ENCODE peak calls at places on chromosomes 11 and 22, in five cellular contexts. T, P, V, J and U are unnamed samples.

GRCh38 chr22:45804986-45805325 is 133.3 kb downstream of the ATXN10 start:
- DNase-seq in V (peak), T (peak), P (no peak), J (no peak), U (no peak)

GRCh38 chr22:26479043-26479791 is 4.4 kb downstream of the HPS4 start:
- DNase-seq in T (no peak), V (no peak), J (no peak), P (no peak), U (no peak)

GRCh38 chr11:113855803-113856202 is 19.6 kb downstream of the USP28 start:
- DNase-seq in V (no peak), P (no peak), J (no peak), T (no peak), U (no peak)

GRCh38 chr22:23058481-23059336 is 11.6 kb upstream of the GNAZ start:
- DNase-seq in J (no peak), T (no peak), P (no peak), V (no peak), U (peak)

GRCh38 chr22:46649176-46650077 is 29.2 kb downstream of the GRAMD4 start:
- DNase-seq in T (peak), P (no peak), V (no peak), J (no peak), U (no peak)

GRCh38 chr22:43885319-43885671 is 6.5 kb downstream of the PNPLA5 start:
- DNase-seq in P (no peak), V (no peak), J (no peak), T (no peak), U (no peak)

GRCh38 chr11:67544591-67545242 is 21.5 kb upstream of the CABP2 start:
- DNase-seq in P (no peak), J (no peak), T (no peak), V (no peak), U (no peak)

GRCh38 chr11:119741369-119742262 is 12.6 kb upstream of the NECTIN1 start:
- DNase-seq in J (no peak), T (no peak), P (no peak), V (no peak), U (no peak)

GRCh38 chr22:20130739-20131592 is 638 bp upstream of the ZDHHC8 start:
- DNase-seq in T (peak), V (peak), J (peak), P (peak), U (peak)

GRCh38 chr11:117851852-117852251 is 24.6 kb downstream of the FXYD6 start:
- DNase-seq in J (no peak), P (no peak), T (no peak), V (no peak), U (no peak)

GRCh38 chr11:126257764-126258163 is 10.9 kb downstream of the SRPRA start:
- DNase-seq in J (no peak), V (no peak), P (no peak), T (peak), U (no peak)

GRCh38 chr22:20577549-20577975 is 70.2 kb downstream of the MED15 start:
- DNase-seq in V (no peak), J (no peak), T (no peak), P (no peak), U (no peak)

GRCh38 chr11:67422894-67423293 is 5.4 kb upstream of the RPS6KB2 start:
- DNase-seq in V (no peak), P (no peak), J (no peak), T (no peak), U (no peak)

GRCh38 chr11:75328426-75329277 is 22.8 kb downstream of the ARRB1 start:
- DNase-seq in J (peak), V (peak), T (peak), P (no peak), U (peak)

GRCh38 chr11:86068138-86068861 is 584 bp downstream of the PICALM start:
- DNase-seq in V (no peak), P (peak), J (peak), T (no peak), U (no peak)

GRCh38 chr11:2301631-2302272 is at the start of the genes C11orf21 and TSPAN32:
- DNase-seq in T (no peak), J (peak), P (no peak), V (no peak), U (peak)

GRCh38 chr11:37223962-37224361 is 625.9 kb upstream of the RAG2 start:
- DNase-seq in P (no peak), T (no peak), J (no peak), V (no peak), U (no peak)

GRCh38 chr11:116701297-116701801 is 71.4 kb downstream of the BUD13 start:
- DNase-seq in J (no peak), T (no peak), V (no peak), P (no peak), U (no peak)

GRCh38 chr11:70872299-70872698 is 380.1 kb downstream of the SHANK2 start:
- DNase-seq in T (no peak), P (no peak), J (no peak), V (no peak), U (no peak)

GRCh38 chr11:63915961-63916836 is 765 bp downstream of the RCOR2 start:
- DNase-seq in V (no peak), J (no peak), T (no peak), P (no peak), U (no peak)

GRCh38 chr11:119025978-119026766 is 4.5 kb downstream of the SLC37A4 start:
- DNase-seq in P (no peak), V (no peak), T (no peak), J (no peak), U (no peak)

GRCh38 chr11:88292156-88292844 is 45.2 kb downstream of the CTSC start:
- DNase-seq in P (no peak), J (no peak), V (peak), T (no peak), U (no peak)

GRCh38 chr11:62540804-62541671 is 5.6 kb downstream of the AHNAK start:
- DNase-seq in J (no peak), P (no peak), V (no peak), T (no peak), U (no peak)

GRCh38 chr11:122879785-122880184 is 2.8 kb upstream of the JHY start:
- DNase-seq in V (no peak), P (no peak), T (no peak), J (no peak), U (no peak)

GRCh38 chr11:69213964-69214363 is 58.2 kb downstream of the SMIM38 start:
- DNase-seq in T (no peak), P (no peak), V (no peak), J (no peak), U (peak)

GRCh38 chr11:69211540-69212120 is 55.9 kb downstream of the SMIM38 start:
- DNase-seq in V (no peak), P (no peak), J (no peak), T (no peak), U (peak)

GRCh38 chr11:69213315-69213714 is 57.6 kb downstream of the SMIM38 start:
- DNase-seq in T (no peak), V (no peak), J (no peak), P (no peak), U (peak)

GRCh38 chr11:69210660-69211035 is 54.9 kb downstream of the SMIM38 start:
- DNase-seq in T (no peak), V (no peak), J (no peak), P (no peak), U (no peak)

GRCh38 chr11:69212121-69213110 is 56.7 kb downstream of the SMIM38 start:
- DNase-seq in T (no peak), V (no peak), J (no peak), P (no peak), U (peak)
- TF ChIP-seq CTCF in T (peak), V (peak), J (no peak), P (peak), U (peak)

GRCh38 chr11:77100166-77101042 is 2.2 kb upstream of the OMP start:
- DNase-seq in V (no peak), J (no peak), T (no peak), P (no peak), U (no peak)

GRCh38 chr11:77103319-77103718 is 679 bp downstream of the OMP start:
- DNase-seq in P (no peak), J (no peak), V (no peak), T (no peak), U (no peak)

GRCh38 chr11:77104727-77105126 is 2.1 kb downstream of the OMP start:
- DNase-seq in V (no peak), T (no peak), P (no peak), J (no peak), U (no peak)

GRCh38 chr11:77102246-77103210 is at the start of gene OMP:
- DNase-seq in P (no peak), T (no peak), J (no peak), V (no peak), U (no peak)

DNA sequence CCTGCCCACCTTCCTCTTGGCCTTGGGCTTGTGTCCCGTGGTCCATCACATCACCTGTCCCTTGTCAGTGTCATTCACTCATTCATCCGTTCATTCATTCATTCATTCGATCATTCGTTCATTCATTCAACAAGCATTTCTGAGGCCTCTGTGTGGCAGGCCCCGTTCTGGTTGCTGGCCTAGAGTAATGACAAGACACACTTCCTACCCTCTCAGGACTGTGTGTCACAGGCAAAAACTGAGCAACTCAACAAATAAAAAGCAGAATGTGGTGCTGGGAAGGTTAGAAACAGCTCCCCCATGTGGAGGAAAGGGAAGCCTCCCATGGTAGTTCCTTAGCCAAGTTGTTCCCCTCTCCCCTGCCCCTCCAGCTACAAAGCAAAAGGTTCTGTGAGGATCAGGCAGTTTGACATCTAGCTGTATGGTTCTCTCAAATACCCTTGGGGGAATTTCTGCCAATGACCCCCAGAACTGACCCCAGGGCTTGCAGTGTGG is 1.6 kb upstream of the OMP start:
- DNase-seq in P (no peak), J (no peak), T (no peak), V (no peak), U (no peak)
- TF ChIP-seq CTCF in P (no peak), J (no peak), T (peak), V (peak), U (peak)

GRCh38 chr11:20754957-20755356 is 85.6 kb downstream of the NELL1 start:
- DNase-seq in T (no peak), V (no peak), P (no peak), J (no peak), U (no peak)
- TF ChIP-seq CTCF in T (no peak), V (peak), P (no peak), J (no peak), U (no peak)

GRCh38 chr22:31039393-31039792 is 41.7 kb upstream of the SMTN start:
- DNase-seq in V (no peak), J (no peak), P (no peak), T (no peak), U (no peak)
- TF ChIP-seq CTCF in V (no peak), J (no peak), P (no peak), T (no peak), U (no peak)